ENCODE peak calls at places on chromosomes 12 and 14, in ten cellular contexts. V is GM12878, C is sigmoid colon, F is endothelial cell of umbilical vein, D is HCT116, Y is transverse colon, R is prostate gland, B is stomach, Q is breast epithelium, E is K562. N is an unnamed sample.

GRCh38 chr12:50780016-50780415 is 16.1 kb downstream of the ATF1 start:
- DNase-seq in V (no peak), C (no peak), F (no peak), D (no peak), Y (no peak), R (no peak), B (no peak), Q (no peak), E (no peak), N (no peak)

GRCh38 chr14:73462815-73463214 is 4.5 kb upstream of the NUMB start:
- DNase-seq in V (no peak), C (no peak), F (peak; percentile 62), D (no peak), Y (no peak), R (no peak), B (no peak), Q (no peak), E (peak; percentile 34), N (no peak)

GRCh38 chr14:74135386-74135785 is 50.6 kb downstream of the LIN52 start:
- DNase-seq in V (no peak), C (no peak), F (no peak), D (no peak), Y (no peak), R (no peak), B (no peak), Q (no peak), E (no peak), N (no peak)

GRCh38 chr14:92724516-92725340 is 23.7 kb downstream of the LGMN start:
- DNase-seq in V (no peak), C (no peak), F (no peak), D (no peak), Y (peak; percentile 38), R (peak; percentile 74), B (peak; percentile 40), Q (no peak), E (peak; percentile 9), N (no peak)

GRCh38 chr12:70556179-70556869 is 80.9 kb downstream of the PTPRB start:
- DNase-seq in V (no peak), C (no peak), F (no peak), D (peak; percentile 38), Y (no peak), R (no peak), B (no peak), Q (no peak), E (no peak), N (no peak)

GRCh38 chr12:65895759-65896656 is 71.7 kb downstream of the HMGA2 start:
- DNase-seq in V (no peak), C (no peak), F (no peak), D (peak; percentile 51), Y (no peak), R (no peak), B (no peak), Q (no peak), E (no peak), N (no peak)

GRCh38 chr14:56211124-56211523 is 92.9 kb downstream of the PELI2 start:
- DNase-seq in V (no peak), C (no peak), F (no peak), D (no peak), Y (no peak), R (no peak), B (no peak), Q (no peak), E (no peak), N (no peak)

GRCh38 chr14:22265319-22266140 is 323.5 kb downstream of the DAD1 start:
- DNase-seq in V (no peak), C (no peak), F (no peak), D (no peak), Y (no peak), R (no peak), B (no peak), Q (no peak), E (no peak), N (peak; percentile 50)

GRCh38 chr14:55131782-55132181 is 2.7 kb downstream of the LGALS3 start:
- DNase-seq in V (no peak), C (no peak), F (no peak), D (no peak), Y (peak; percentile 54), R (no peak), B (no peak), Q (no peak), E (no peak), N (no peak)

GRCh38 chr12:31868980-31869379 is 90.2 kb upstream of the RESF1 start:
- DNase-seq in V (no peak), C (no peak), F (peak; percentile 69), D (no peak), Y (no peak), R (no peak), B (peak; percentile 52), Q (no peak), E (no peak), N (no peak)

GRCh38 chr14:64684091-64684490 is 20.1 kb upstream of the PLEKHG3 start:
- DNase-seq in V (no peak), C (peak; percentile 80), F (no peak), D (no peak), Y (no peak), R (no peak), B (no peak), Q (no peak), E (no peak), N (no peak)

GRCh38 chr14:92549853-92550244 is 36.3 kb downstream of the RIN3 start:
- DNase-seq in V (no peak), C (peak; percentile 86), F (no peak), D (no peak), Y (no peak), R (no peak), B (no peak), Q (no peak), E (no peak), N (no peak)

GRCh38 chr14:30210630-30211029 is 283.0 kb upstream of the PRKD1 start:
- DNase-seq in V (no peak), C (no peak), F (no peak), D (no peak), Y (no peak), R (no peak), B (no peak), Q (no peak), E (no peak), N (no peak)

GRCh38 chr12:110920324-110920910 is at the start of gene MYL2:
- DNase-seq in V (no peak), C (no peak), F (no peak), D (no peak), Y (no peak), R (no peak), B (no peak), Q (no peak), E (no peak), N (no peak)

GRCh38 chr12:114684098-114684869 is at the start of gene TBX3:
- DNase-seq in V (no peak), C (peak; percentile 97), F (peak; percentile 95), D (peak; percentile 98), Y (peak; percentile 95), R (peak; percentile 99), B (peak; percentile 79), Q (peak; percentile 97), E (peak; percentile 89), N (peak; percentile 96)
- TF ChIP-seq POLR2AphosphoS5 in V (no peak), C (peak; percentile 89), F (peak; percentile 5), D (peak; percentile 89), Y (peak; percentile 95), R (peak; percentile 98), B (peak; percentile 75), Q (peak; percentile 92), E (no peak), N (peak; percentile 94)

GRCh38 chr14:91177797-91178147 is 63.9 kb downstream of the DGLUCY start:
- DNase-seq in V (no peak), C (no peak), F (no peak), D (no peak), Y (no peak), R (no peak), B (no peak), Q (no peak), E (no peak), N (no peak)
- TF ChIP-seq CTCF in V (no peak), C (no peak), F (no peak), D (no peak), Y (no peak), R (no peak), B (no peak), Q (no peak), E (no peak), N (no peak)

DNA sequence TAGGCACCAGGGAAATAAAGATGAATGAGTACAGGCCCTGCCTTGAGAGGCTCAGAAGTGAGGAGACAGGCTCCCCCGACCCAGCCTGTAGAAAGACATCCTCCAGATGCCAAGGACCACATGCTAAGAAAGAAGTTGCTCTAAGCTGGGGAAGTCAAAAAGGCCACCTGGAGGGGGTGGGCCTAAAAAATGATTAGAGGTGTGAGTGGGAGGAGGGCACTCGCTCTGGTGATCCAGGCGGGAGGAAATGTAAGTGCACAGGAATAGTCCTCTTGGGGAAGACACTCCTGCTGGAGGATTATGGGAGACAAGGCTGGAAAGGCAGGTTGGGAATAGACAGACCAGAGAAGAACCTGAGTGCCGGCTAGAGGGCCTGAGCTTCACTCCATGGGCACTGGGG is 32.2 kb downstream of the SMUG1 start:
- DNase-seq in V (no peak), C (no peak), F (no peak), D (no peak), Y (no peak), R (no peak), B (no peak), Q (no peak), E (no peak), N (no peak)
- TF ChIP-seq POLR2A in V (no peak), C (no peak), F (no peak), D (no peak), Y (no peak), R (no peak), B (no peak), Q (no peak), E (no peak), N (no peak)

GRCh38 chr12:95538002-95538401 is 13.3 kb downstream of the USP44 start:
- DNase-seq in V (no peak), C (no peak), F (no peak), D (no peak), Y (no peak), R (no peak), B (no peak), Q (no peak), E (no peak), N (no peak)

GRCh38 chr12:95538656-95539055 is 12.6 kb downstream of the USP44 start:
- DNase-seq in V (no peak), C (no peak), F (no peak), D (no peak), Y (no peak), R (no peak), B (no peak), Q (no peak), E (no peak), N (no peak)

GRCh38 chr12:95544756-95545155 is 6.5 kb downstream of the USP44 start:
- DNase-seq in V (no peak), C (no peak), F (no peak), D (no peak), Y (no peak), R (no peak), B (no peak), Q (no peak), E (no peak), N (no peak)

GRCh38 chr12:95543305-95543704 is 8.0 kb downstream of the USP44 start:
- DNase-seq in V (no peak), C (no peak), F (no peak), D (no peak), Y (no peak), R (no peak), B (no peak), Q (no peak), E (no peak), N (no peak)

DNA sequence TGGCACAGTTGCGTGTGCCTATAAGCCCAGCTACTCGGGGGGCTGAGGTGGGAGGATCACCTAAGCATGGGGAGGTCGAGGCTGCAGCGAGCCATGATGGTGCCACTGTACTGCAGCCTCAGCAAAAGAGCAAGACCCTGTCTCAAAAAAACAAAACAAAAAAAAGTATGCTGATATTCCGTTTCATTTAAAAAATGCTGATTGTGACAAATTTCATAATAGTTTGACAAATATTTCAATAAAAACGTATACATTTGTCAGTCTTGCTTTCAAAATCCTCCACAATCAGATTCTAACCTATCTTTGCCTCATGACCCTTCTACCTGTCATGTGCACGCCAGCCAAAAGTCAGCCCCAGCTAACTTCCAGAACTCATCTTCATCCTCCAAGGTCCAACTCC is 9.8 kb downstream of the USP44 start:
- DNase-seq in V (no peak), C (no peak), F (no peak), D (no peak), Y (no peak), R (no peak), B (no peak), Q (no peak), E (no peak), N (no peak)
- TF ChIP-seq POLR2AphosphoS5 in V (no peak), C (no peak), F (no peak), D (no peak), Y (no peak), R (no peak), B (no peak), Q (no peak), E (no peak), N (no peak)